ENCODE peak calls at places on chromosomes 13 and 19, in nine cellular contexts. One of them, this sample, is unnamed.

GRCh38 chr19:10227215-10227971 is 3.7 kb downstream of the S1PR2 start:
- DNase-seq in HEK293T: no peak
- DNase-seq in thoracic aorta: no peak
- DNase-seq in activated naive CD4-positive, alpha-beta T cell treated with Interleukin-2 at 50 U/mL for 16 hours: no peak
- DNase-seq in NCI-H1092 treated with DMSO at 0.1 percent for 48 hours: no peak
- DNase-seq in adipocyte: peak; percentile 27
- DNase-seq in cardiac fibroblast: peak; percentile 63
- DNase-seq in frontal cortex: peak; percentile 93
- DNase-seq in naive B cell: no peak
- DNase-seq in this sample: no peak

GRCh38 chr19:5232798-5233505 is 107.7 kb downstream of the PTPRS start:
- DNase-seq in thoracic aorta: no peak
- DNase-seq in adipocyte: no peak
- DNase-seq in HEK293T: no peak
- DNase-seq in cardiac fibroblast: no peak
- DNase-seq in NCI-H1092 treated with DMSO at 0.1 percent for 48 hours: no peak
- DNase-seq in frontal cortex: no peak
- DNase-seq in naive B cell: no peak
- DNase-seq in activated naive CD4-positive, alpha-beta T cell treated with Interleukin-2 at 50 U/mL for 16 hours: no peak
- DNase-seq in this sample: no peak

GRCh38 chr13:45372189-45373115 is 31.5 kb upstream of the TPT1 start:
- DNase-seq in frontal cortex: no peak
- DNase-seq in HEK293T: no peak
- DNase-seq in thoracic aorta: no peak
- DNase-seq in cardiac fibroblast: no peak
- DNase-seq in NCI-H1092 treated with DMSO at 0.1 percent for 48 hours: no peak
- DNase-seq in adipocyte: peak; percentile 31
- DNase-seq in activated naive CD4-positive, alpha-beta T cell treated with Interleukin-2 at 50 U/mL for 16 hours: no peak
- DNase-seq in naive B cell: no peak
- DNase-seq in this sample: no peak

GRCh38 chr19:6274756-6275155 is 5.0 kb downstream of the MLLT1 start:
- DNase-seq in frontal cortex: no peak
- DNase-seq in adipocyte: no peak
- DNase-seq in thoracic aorta: no peak
- DNase-seq in NCI-H1092 treated with DMSO at 0.1 percent for 48 hours: no peak
- DNase-seq in activated naive CD4-positive, alpha-beta T cell treated with Interleukin-2 at 50 U/mL for 16 hours: no peak
- DNase-seq in cardiac fibroblast: no peak
- DNase-seq in naive B cell: no peak
- DNase-seq in HEK293T: no peak
- DNase-seq in this sample: no peak

GRCh38 chr13:59963827-59964226 is 199.9 kb downstream of the DIAPH3 start:
- DNase-seq in thoracic aorta: no peak
- DNase-seq in adipocyte: no peak
- DNase-seq in NCI-H1092 treated with DMSO at 0.1 percent for 48 hours: no peak
- DNase-seq in cardiac fibroblast: no peak
- DNase-seq in HEK293T: no peak
- DNase-seq in frontal cortex: no peak
- DNase-seq in activated naive CD4-positive, alpha-beta T cell treated with Interleukin-2 at 50 U/mL for 16 hours: no peak
- DNase-seq in naive B cell: no peak
- DNase-seq in this sample: no peak

GRCh38 chr19:13718733-13719132 is 45.6 kb upstream of the MRI1 start:
- DNase-seq in HEK293T: no peak
- DNase-seq in NCI-H1092 treated with DMSO at 0.1 percent for 48 hours: peak; percentile 91
- DNase-seq in naive B cell: no peak
- DNase-seq in activated naive CD4-positive, alpha-beta T cell treated with Interleukin-2 at 50 U/mL for 16 hours: no peak
- DNase-seq in cardiac fibroblast: peak; percentile 64
- DNase-seq in adipocyte: peak; percentile 55
- DNase-seq in thoracic aorta: no peak
- DNase-seq in frontal cortex: peak; percentile 31
- DNase-seq in this sample: peak; percentile 85

GRCh38 chr19:38021356-38021755 is 114.3 kb downstream of the SIPA1L3 start:
- DNase-seq in naive B cell: no peak
- DNase-seq in adipocyte: no peak
- DNase-seq in activated naive CD4-positive, alpha-beta T cell treated with Interleukin-2 at 50 U/mL for 16 hours: no peak
- DNase-seq in HEK293T: no peak
- DNase-seq in thoracic aorta: no peak
- DNase-seq in frontal cortex: no peak
- DNase-seq in NCI-H1092 treated with DMSO at 0.1 percent for 48 hours: no peak
- DNase-seq in cardiac fibroblast: no peak
- DNase-seq in this sample: no peak

GRCh38 chr19:47595937-47596336 is 13.0 kb upstream of the BICRA start:
- DNase-seq in cardiac fibroblast: no peak
- DNase-seq in activated naive CD4-positive, alpha-beta T cell treated with Interleukin-2 at 50 U/mL for 16 hours: no peak
- DNase-seq in adipocyte: no peak
- DNase-seq in HEK293T: no peak
- DNase-seq in NCI-H1092 treated with DMSO at 0.1 percent for 48 hours: no peak
- DNase-seq in frontal cortex: no peak
- DNase-seq in thoracic aorta: no peak
- DNase-seq in naive B cell: no peak
- DNase-seq in this sample: no peak

GRCh38 chr13:40230833-40231266 is 435.6 kb downstream of the FOXO1 start:
- DNase-seq in HEK293T: no peak
- DNase-seq in activated naive CD4-positive, alpha-beta T cell treated with Interleukin-2 at 50 U/mL for 16 hours: no peak
- DNase-seq in cardiac fibroblast: peak; percentile 85
- DNase-seq in NCI-H1092 treated with DMSO at 0.1 percent for 48 hours: no peak
- DNase-seq in naive B cell: no peak
- DNase-seq in adipocyte: no peak
- DNase-seq in thoracic aorta: no peak
- DNase-seq in frontal cortex: no peak
- DNase-seq in this sample: peak; percentile 53

GRCh38 chr13:113112893-113113845 is 7.6 kb downstream of the F7 start:
- DNase-seq in frontal cortex: no peak
- DNase-seq in adipocyte: no peak
- DNase-seq in NCI-H1092 treated with DMSO at 0.1 percent for 48 hours: no peak
- DNase-seq in HEK293T: no peak
- DNase-seq in thoracic aorta: no peak
- DNase-seq in activated naive CD4-positive, alpha-beta T cell treated with Interleukin-2 at 50 U/mL for 16 hours: no peak
- DNase-seq in naive B cell: no peak
- DNase-seq in cardiac fibroblast: no peak
- DNase-seq in this sample: no peak

GRCh38 chr13:82833928-82834327 is 1048.3 kb downstream of the SLITRK1 start:
- DNase-seq in adipocyte: peak; percentile 59
- DNase-seq in thoracic aorta: no peak
- DNase-seq in activated naive CD4-positive, alpha-beta T cell treated with Interleukin-2 at 50 U/mL for 16 hours: no peak
- DNase-seq in NCI-H1092 treated with DMSO at 0.1 percent for 48 hours: no peak
- DNase-seq in cardiac fibroblast: peak; percentile 5
- DNase-seq in HEK293T: no peak
- DNase-seq in frontal cortex: no peak
- DNase-seq in naive B cell: no peak
- DNase-seq in this sample: peak; percentile 6

GRCh38 chr13:70568571-70568970 is 460.3 kb upstream of the KLHL1 start:
- DNase-seq in HEK293T: peak; percentile 64
- DNase-seq in thoracic aorta: no peak
- DNase-seq in cardiac fibroblast: peak; percentile 51
- DNase-seq in naive B cell: no peak
- DNase-seq in frontal cortex: peak; percentile 6
- DNase-seq in adipocyte: peak; percentile 77
- DNase-seq in activated naive CD4-positive, alpha-beta T cell treated with Interleukin-2 at 50 U/mL for 16 hours: no peak
- DNase-seq in NCI-H1092 treated with DMSO at 0.1 percent for 48 hours: peak; percentile 66
- DNase-seq in this sample: peak; percentile 71

GRCh38 chr19:17797397-17798201 is 2.7 kb downstream of the B3GNT3 start:
- DNase-seq in frontal cortex: no peak
- DNase-seq in NCI-H1092 treated with DMSO at 0.1 percent for 48 hours: no peak
- DNase-seq in HEK293T: no peak
- DNase-seq in adipocyte: peak; percentile 10
- DNase-seq in activated naive CD4-positive, alpha-beta T cell treated with Interleukin-2 at 50 U/mL for 16 hours: peak; percentile 60
- DNase-seq in cardiac fibroblast: no peak
- DNase-seq in thoracic aorta: no peak
- DNase-seq in naive B cell: no peak
- DNase-seq in this sample: no peak

GRCh38 chr13:73223372-73223781 is 164.6 kb downstream of the KLF5 start:
- DNase-seq in cardiac fibroblast: no peak
- DNase-seq in naive B cell: no peak
- DNase-seq in HEK293T: no peak
- DNase-seq in NCI-H1092 treated with DMSO at 0.1 percent for 48 hours: no peak
- DNase-seq in thoracic aorta: no peak
- DNase-seq in adipocyte: peak; percentile 19
- DNase-seq in frontal cortex: no peak
- DNase-seq in activated naive CD4-positive, alpha-beta T cell treated with Interleukin-2 at 50 U/mL for 16 hours: peak; percentile 18
- DNase-seq in this sample: no peak

GRCh38 chr19:34269968-34270621 is 15.7 kb downstream of the GARRE1 start:
- DNase-seq in thoracic aorta: peak; percentile 16
- DNase-seq in cardiac fibroblast: peak; percentile 81
- DNase-seq in HEK293T: peak; percentile 31
- DNase-seq in activated naive CD4-positive, alpha-beta T cell treated with Interleukin-2 at 50 U/mL for 16 hours: peak; percentile 69
- DNase-seq in naive B cell: peak; percentile 87
- DNase-seq in frontal cortex: no peak
- DNase-seq in NCI-H1092 treated with DMSO at 0.1 percent for 48 hours: no peak
- DNase-seq in adipocyte: peak; percentile 58
- DNase-seq in this sample: peak; percentile 72

GRCh38 chr13:45809810-45810394 is 41.7 kb downstream of the SIAH3 start:
- DNase-seq in activated naive CD4-positive, alpha-beta T cell treated with Interleukin-2 at 50 U/mL for 16 hours: no peak
- DNase-seq in NCI-H1092 treated with DMSO at 0.1 percent for 48 hours: no peak
- DNase-seq in thoracic aorta: no peak
- DNase-seq in adipocyte: no peak
- DNase-seq in frontal cortex: no peak
- DNase-seq in cardiac fibroblast: no peak
- DNase-seq in naive B cell: no peak
- DNase-seq in HEK293T: no peak
- DNase-seq in this sample: peak; percentile 49

GRCh38 chr19:30419581-30420180 is 47.5 kb downstream of the ZNF536 start:
- DNase-seq in NCI-H1092 treated with DMSO at 0.1 percent for 48 hours: no peak
- DNase-seq in activated naive CD4-positive, alpha-beta T cell treated with Interleukin-2 at 50 U/mL for 16 hours: no peak
- DNase-seq in thoracic aorta: no peak
- DNase-seq in HEK293T: no peak
- DNase-seq in naive B cell: no peak
- DNase-seq in frontal cortex: no peak
- DNase-seq in cardiac fibroblast: no peak
- DNase-seq in adipocyte: no peak
- DNase-seq in this sample: peak; percentile 15

GRCh38 chr13:28850226-28850625 is 30.1 kb downstream of the MTUS2 start:
- DNase-seq in naive B cell: no peak
- DNase-seq in cardiac fibroblast: no peak
- DNase-seq in NCI-H1092 treated with DMSO at 0.1 percent for 48 hours: no peak
- DNase-seq in adipocyte: no peak
- DNase-seq in HEK293T: no peak
- DNase-seq in activated naive CD4-positive, alpha-beta T cell treated with Interleukin-2 at 50 U/mL for 16 hours: no peak
- DNase-seq in frontal cortex: no peak
- DNase-seq in thoracic aorta: no peak
- DNase-seq in this sample: no peak

GRCh38 chr13:67230774-67231480 is 791 bp upstream of the PCDH9 start:
- DNase-seq in NCI-H1092 treated with DMSO at 0.1 percent for 48 hours: peak; percentile 93
- DNase-seq in thoracic aorta: no peak
- DNase-seq in naive B cell: peak; percentile 43
- DNase-seq in HEK293T: peak; percentile 87
- DNase-seq in frontal cortex: no peak
- DNase-seq in adipocyte: peak; percentile 90
- DNase-seq in activated naive CD4-positive, alpha-beta T cell treated with Interleukin-2 at 50 U/mL for 16 hours: peak; percentile 23
- DNase-seq in cardiac fibroblast: peak; percentile 78
- DNase-seq in this sample: peak; percentile 83

GRCh38 chr19:54256250-54257115 is 590 bp downstream of the LILRB5 start:
- DNase-seq in NCI-H1092 treated with DMSO at 0.1 percent for 48 hours: no peak
- DNase-seq in naive B cell: no peak
- DNase-seq in adipocyte: no peak
- DNase-seq in thoracic aorta: no peak
- DNase-seq in activated naive CD4-positive, alpha-beta T cell treated with Interleukin-2 at 50 U/mL for 16 hours: no peak
- DNase-seq in cardiac fibroblast: no peak
- DNase-seq in frontal cortex: no peak
- DNase-seq in HEK293T: no peak
- DNase-seq in this sample: no peak

GRCh38 chr13:96041326-96042092 is 11.7 kb downstream of the UGGT2 start:
- DNase-seq in naive B cell: no peak
- DNase-seq in frontal cortex: no peak
- DNase-seq in cardiac fibroblast: no peak
- DNase-seq in adipocyte: no peak
- DNase-seq in NCI-H1092 treated with DMSO at 0.1 percent for 48 hours: no peak
- DNase-seq in activated naive CD4-positive, alpha-beta T cell treated with Interleukin-2 at 50 U/mL for 16 hours: no peak
- DNase-seq in thoracic aorta: no peak
- DNase-seq in HEK293T: no peak
- DNase-seq in this sample: no peak

GRCh38 chr19:617551-618246 is 15.6 kb downstream of the POLRMT start:
- DNase-seq in naive B cell: no peak
- DNase-seq in activated naive CD4-positive, alpha-beta T cell treated with Interleukin-2 at 50 U/mL for 16 hours: no peak
- DNase-seq in cardiac fibroblast: no peak
- DNase-seq in HEK293T: no peak
- DNase-seq in adipocyte: no peak
- DNase-seq in frontal cortex: no peak
- DNase-seq in thoracic aorta: no peak
- DNase-seq in NCI-H1092 treated with DMSO at 0.1 percent for 48 hours: no peak
- DNase-seq in this sample: no peak

GRCh38 chr13:85367887-85368286 is 431.3 kb downstream of the SLITRK6 start:
- DNase-seq in frontal cortex: no peak
- DNase-seq in naive B cell: no peak
- DNase-seq in thoracic aorta: no peak
- DNase-seq in cardiac fibroblast: peak; percentile 7
- DNase-seq in HEK293T: no peak
- DNase-seq in adipocyte: peak; percentile 18
- DNase-seq in activated naive CD4-positive, alpha-beta T cell treated with Interleukin-2 at 50 U/mL for 16 hours: no peak
- DNase-seq in NCI-H1092 treated with DMSO at 0.1 percent for 48 hours: no peak
- DNase-seq in this sample: peak; percentile 51

GRCh38 chr13:21719463-21719862 is 48.6 kb downstream of the FGF9 start:
- DNase-seq in HEK293T: no peak
- DNase-seq in activated naive CD4-positive, alpha-beta T cell treated with Interleukin-2 at 50 U/mL for 16 hours: no peak
- DNase-seq in NCI-H1092 treated with DMSO at 0.1 percent for 48 hours: no peak
- DNase-seq in cardiac fibroblast: no peak
- DNase-seq in thoracic aorta: no peak
- DNase-seq in naive B cell: no peak
- DNase-seq in adipocyte: no peak
- DNase-seq in frontal cortex: no peak
- DNase-seq in this sample: no peak

GRCh38 chr19:5947435-5947834 is 30.5 kb downstream of the RANBP3 start:
- DNase-seq in frontal cortex: peak; percentile 55
- DNase-seq in cardiac fibroblast: peak; percentile 86
- DNase-seq in HEK293T: no peak
- DNase-seq in activated naive CD4-positive, alpha-beta T cell treated with Interleukin-2 at 50 U/mL for 16 hours: no peak
- DNase-seq in NCI-H1092 treated with DMSO at 0.1 percent for 48 hours: no peak
- DNase-seq in adipocyte: no peak
- DNase-seq in naive B cell: no peak
- DNase-seq in thoracic aorta: no peak
- DNase-seq in this sample: peak; percentile 23

GRCh38 chr19:43488179-43488578 is 16.4 kb downstream of the PHLDB3 start:
- DNase-seq in NCI-H1092 treated with DMSO at 0.1 percent for 48 hours: no peak
- DNase-seq in cardiac fibroblast: no peak
- DNase-seq in HEK293T: no peak
- DNase-seq in naive B cell: no peak
- DNase-seq in adipocyte: no peak
- DNase-seq in thoracic aorta: no peak
- DNase-seq in frontal cortex: no peak
- DNase-seq in activated naive CD4-positive, alpha-beta T cell treated with Interleukin-2 at 50 U/mL for 16 hours: no peak
- DNase-seq in this sample: no peak

GRCh38 chr13:22893149-22893548 is 287.6 kb upstream of the SGCG start:
- DNase-seq in cardiac fibroblast: no peak
- DNase-seq in thoracic aorta: no peak
- DNase-seq in activated naive CD4-positive, alpha-beta T cell treated with Interleukin-2 at 50 U/mL for 16 hours: no peak
- DNase-seq in adipocyte: no peak
- DNase-seq in HEK293T: no peak
- DNase-seq in frontal cortex: no peak
- DNase-seq in NCI-H1092 treated with DMSO at 0.1 percent for 48 hours: no peak
- DNase-seq in naive B cell: no peak
- DNase-seq in this sample: peak; percentile 10

GRCh38 chr13:31166591-31166990 is 4.9 kb upstream of the HSPH1 start:
- DNase-seq in HEK293T: no peak
- DNase-seq in activated naive CD4-positive, alpha-beta T cell treated with Interleukin-2 at 50 U/mL for 16 hours: no peak
- DNase-seq in frontal cortex: no peak
- DNase-seq in NCI-H1092 treated with DMSO at 0.1 percent for 48 hours: no peak
- DNase-seq in naive B cell: no peak
- DNase-seq in adipocyte: no peak
- DNase-seq in thoracic aorta: no peak
- DNase-seq in cardiac fibroblast: no peak
- DNase-seq in this sample: no peak